ENCODE peak calls at places on chromosomes 4 and X, in five cellular contexts. One of them, this sample, is unnamed.

GRCh38 chr4:71293705-71294104 is 45.1 kb upstream of the SLC4A4 start:
- DNase-seq in ureter: no peak
- DNase-seq in AG08395: no peak
- DNase-seq in NCI-H1417: no peak
- DNase-seq in adrenal gland: no peak
- DNase-seq in this sample: no peak

GRCh38 chrX:133859336-133859735 is 126.1 kb downstream of the GPC3 start:
- DNase-seq in ureter: no peak
- DNase-seq in adrenal gland: no peak
- DNase-seq in NCI-H1417: peak
- DNase-seq in AG08395: no peak
- DNase-seq in this sample: peak

GRCh38 chrX:81377329-81377728 is 175.4 kb downstream of the SH3BGRL start:
- DNase-seq in NCI-H1417: peak
- DNase-seq in adrenal gland: no peak
- DNase-seq in ureter: no peak
- DNase-seq in AG08395: peak
- DNase-seq in this sample: no peak

GRCh38 chr4:52265781-52266525 is 214.8 kb downstream of the SPATA18 start:
- DNase-seq in ureter: no peak
- DNase-seq in adrenal gland: no peak
- DNase-seq in NCI-H1417: no peak
- DNase-seq in AG08395: no peak
- DNase-seq in this sample: no peak

GRCh38 chr4:145234086-145234694 is 53.8 kb upstream of the OTUD4 start:
- DNase-seq in NCI-H1417: peak
- DNase-seq in ureter: no peak
- DNase-seq in AG08395: peak
- DNase-seq in adrenal gland: peak
- DNase-seq in this sample: peak

GRCh38 chr4:91064157-91064853 is 937.1 kb downstream of the CCSER1 start:
- DNase-seq in AG08395: no peak
- DNase-seq in NCI-H1417: peak
- DNase-seq in adrenal gland: peak
- DNase-seq in ureter: no peak
- DNase-seq in this sample: peak

GRCh38 chr4:89303989-89304388 is 3.6 kb downstream of the GPRIN3 start:
- DNase-seq in AG08395: no peak
- DNase-seq in ureter: no peak
- DNase-seq in adrenal gland: no peak
- DNase-seq in NCI-H1417: no peak
- DNase-seq in this sample: no peak

GRCh38 chrX:130170752-130171445 is 863 bp upstream of the RAB33A start:
- DNase-seq in NCI-H1417: peak
- DNase-seq in AG08395: peak
- DNase-seq in ureter: no peak
- DNase-seq in adrenal gland: peak
- DNase-seq in this sample: peak

GRCh38 chr4:113394730-113395530 is 345.5 kb downstream of the ANK2 start:
- DNase-seq in NCI-H1417: peak
- DNase-seq in AG08395: peak
- DNase-seq in ureter: peak
- DNase-seq in adrenal gland: peak
- DNase-seq in this sample: peak

GRCh38 chr4:169383724-169384123 is 113.0 kb upstream of the SH3RF1 start:
- DNase-seq in ureter: no peak
- DNase-seq in AG08395: peak
- DNase-seq in NCI-H1417: no peak
- DNase-seq in adrenal gland: no peak
- DNase-seq in this sample: no peak

GRCh38 chr4:153757407-153757806 is 2.4 kb downstream of the RNF175 start:
- DNase-seq in adrenal gland: no peak
- DNase-seq in NCI-H1417: no peak
- DNase-seq in ureter: no peak
- DNase-seq in AG08395: peak
- DNase-seq in this sample: no peak

GRCh38 chr4:151331276-151332042 is 6.1 kb upstream of the SH3D19 start:
- DNase-seq in AG08395: no peak
- DNase-seq in ureter: no peak
- DNase-seq in adrenal gland: no peak
- DNase-seq in NCI-H1417: no peak
- DNase-seq in this sample: no peak

GRCh38 chrX:13101439-13102139 is 57.2 kb upstream of the FAM9C start:
- DNase-seq in NCI-H1417: no peak
- DNase-seq in AG08395: peak
- DNase-seq in adrenal gland: peak
- DNase-seq in ureter: peak
- DNase-seq in this sample: no peak

GRCh38 chr4:1053080-1053661 is 41.7 kb downstream of the FGFRL1 start:
- DNase-seq in AG08395: peak
- DNase-seq in ureter: peak
- DNase-seq in NCI-H1417: no peak
- DNase-seq in adrenal gland: peak
- DNase-seq in this sample: no peak

GRCh38 chrX:129493643-129494042 is 29.6 kb downstream of the SMARCA1 start:
- DNase-seq in NCI-H1417: no peak
- DNase-seq in AG08395: peak
- DNase-seq in ureter: no peak
- DNase-seq in adrenal gland: no peak
- DNase-seq in this sample: no peak

GRCh38 chrX:135477576-135477975 is 42.9 kb upstream of the INTS6L start:
- DNase-seq in ureter: peak
- DNase-seq in AG08395: peak
- DNase-seq in adrenal gland: peak
- DNase-seq in NCI-H1417: peak
- DNase-seq in this sample: peak

GRCh38 chr4:139560396-139561084 is 4.5 kb upstream of the SETD7 start:
- DNase-seq in adrenal gland: no peak
- DNase-seq in ureter: peak
- DNase-seq in AG08395: no peak
- DNase-seq in NCI-H1417: no peak
- DNase-seq in this sample: no peak

GRCh38 chr4:97841512-97841911 is 301.8 kb downstream of the STPG2 start:
- DNase-seq in ureter: no peak
- DNase-seq in AG08395: no peak
- DNase-seq in NCI-H1417: no peak
- DNase-seq in adrenal gland: no peak
- DNase-seq in this sample: no peak

GRCh38 chr4:159107203-159107921 is 4.5 kb downstream of the RAPGEF2 start:
- DNase-seq in AG08395: no peak
- DNase-seq in adrenal gland: no peak
- DNase-seq in NCI-H1417: no peak
- DNase-seq in ureter: no peak
- DNase-seq in this sample: no peak

GRCh38 chr4:69855822-69856221 is 4.1 kb downstream of the SULT1E1 start:
- DNase-seq in ureter: no peak
- DNase-seq in AG08395: no peak
- DNase-seq in adrenal gland: no peak
- DNase-seq in NCI-H1417: no peak
- DNase-seq in this sample: no peak

GRCh38 chrX:27728291-27728690 is 79.5 kb upstream of the MAGEB10 start:
- DNase-seq in NCI-H1417: no peak
- DNase-seq in adrenal gland: no peak
- DNase-seq in ureter: no peak
- DNase-seq in AG08395: no peak
- DNase-seq in this sample: no peak

GRCh38 chr4:770022-770421 is 55.9 kb downstream of the CPLX1 start:
- DNase-seq in adrenal gland: no peak
- DNase-seq in AG08395: no peak
- DNase-seq in NCI-H1417: no peak
- DNase-seq in ureter: no peak
- DNase-seq in this sample: no peak